ENCODE peak calls at places on chromosome 19, in five cellular contexts. One of them, this sample, is unnamed.

GRCh38 chr19:41531438-41532311 is 44.3 kb upstream of the CEACAM21 start:
- DNase-seq in heart right ventricle: peak; percentile 69
- DNase-seq in heart left ventricle: peak; percentile 88
- DNase-seq in lung: peak; percentile 88
- DNase-seq in NT2/D1: no peak
- DNase-seq in this sample: peak; percentile 93

GRCh38 chr19:2754659-2755447 is 15.0 kb upstream of the SLC39A3 start:
- DNase-seq in heart right ventricle: no peak
- DNase-seq in heart left ventricle: no peak
- DNase-seq in lung: no peak
- DNase-seq in NT2/D1: no peak
- DNase-seq in this sample: no peak

GRCh38 chr19:33524024-33524664 is 2.6 kb upstream of the PEPD start:
- DNase-seq in heart right ventricle: no peak
- DNase-seq in heart left ventricle: peak; percentile 15
- DNase-seq in lung: no peak
- DNase-seq in NT2/D1: no peak
- DNase-seq in this sample: no peak

GRCh38 chr19:33916792-33917191 is 120.1 kb downstream of the KCTD15 start:
- DNase-seq in heart right ventricle: no peak
- DNase-seq in heart left ventricle: no peak
- DNase-seq in lung: no peak
- DNase-seq in NT2/D1: no peak
- DNase-seq in this sample: no peak

GRCh38 chr19:41362143-41362847 is 1.7 kb downstream of the B9D2 start:
- DNase-seq in heart right ventricle: no peak
- DNase-seq in heart left ventricle: no peak
- DNase-seq in lung: no peak
- DNase-seq in NT2/D1: no peak
- DNase-seq in this sample: no peak

GRCh38 chr19:41705393-41706174 is 2.8 kb upstream of the CEACAM5 start:
- DNase-seq in heart right ventricle: no peak
- DNase-seq in heart left ventricle: no peak
- DNase-seq in lung: no peak
- DNase-seq in NT2/D1: no peak
- DNase-seq in this sample: no peak

GRCh38 chr19:15432018-15432494 is 13.3 kb upstream of the AKAP8L start:
- DNase-seq in heart right ventricle: no peak
- DNase-seq in heart left ventricle: peak; percentile 35
- DNase-seq in lung: no peak
- DNase-seq in NT2/D1: no peak
- DNase-seq in this sample: no peak

GRCh38 chr19:16928916-16929315 is 40.1 kb downstream of the F2RL3 start:
- DNase-seq in heart right ventricle: no peak
- DNase-seq in heart left ventricle: no peak
- DNase-seq in lung: no peak
- DNase-seq in NT2/D1: no peak
- DNase-seq in this sample: no peak

GRCh38 chr19:43720936-43721335 is 5.1 kb downstream of the IRGC start:
- DNase-seq in heart right ventricle: no peak
- DNase-seq in heart left ventricle: no peak
- DNase-seq in lung: no peak
- DNase-seq in NT2/D1: no peak
- DNase-seq in this sample: no peak

GRCh38 chr19:33055718-33056117 is 9.0 kb downstream of the RHPN2 start:
- DNase-seq in heart right ventricle: no peak
- DNase-seq in heart left ventricle: no peak
- DNase-seq in lung: no peak
- DNase-seq in NT2/D1: no peak
- DNase-seq in this sample: no peak

GRCh38 chr19:21482863-21483276 is 22.5 kb upstream of the ZNF429 start:
- DNase-seq in heart right ventricle: peak; percentile 68
- DNase-seq in heart left ventricle: peak; percentile 62
- DNase-seq in lung: peak; percentile 59
- DNase-seq in NT2/D1: peak; percentile 38
- DNase-seq in this sample: no peak

GRCh38 chr19:12495002-12495802 is 10.6 kb upstream of the ZNF709 start:
- DNase-seq in heart right ventricle: peak; percentile 93
- DNase-seq in heart left ventricle: peak; percentile 97
- DNase-seq in lung: peak; percentile 94
- DNase-seq in NT2/D1: peak; percentile 93
- DNase-seq in this sample: peak; percentile 97

GRCh38 chr19:6890421-6890913 is 3.1 kb downstream of the ADGRE1 start:
- DNase-seq in heart right ventricle: no peak
- DNase-seq in heart left ventricle: no peak
- DNase-seq in lung: no peak
- DNase-seq in NT2/D1: no peak
- DNase-seq in this sample: no peak

GRCh38 chr19:14450168-14450874 is 17.2 kb downstream of the PKN1 start:
- DNase-seq in heart right ventricle: peak; percentile 35
- DNase-seq in heart left ventricle: no peak
- DNase-seq in lung: no peak
- DNase-seq in NT2/D1: peak; percentile 87
- DNase-seq in this sample: no peak

GRCh38 chr19:18649371-18650047 is 12.7 kb downstream of the KLHL26 start:
- DNase-seq in heart right ventricle: peak; percentile 82
- DNase-seq in heart left ventricle: peak; percentile 92
- DNase-seq in lung: peak; percentile 45
- DNase-seq in NT2/D1: no peak
- DNase-seq in this sample: no peak

GRCh38 chr19:41811036-41811435 is 14.6 kb downstream of the CEACAM3 start:
- DNase-seq in heart right ventricle: no peak
- DNase-seq in heart left ventricle: peak; percentile 45
- DNase-seq in lung: no peak
- DNase-seq in NT2/D1: no peak
- DNase-seq in this sample: no peak

GRCh38 chr19:19410553-19411550 is 5.4 kb downstream of the GATAD2A start:
- DNase-seq in heart right ventricle: no peak
- DNase-seq in heart left ventricle: no peak
- DNase-seq in lung: no peak
- DNase-seq in NT2/D1: no peak
- DNase-seq in this sample: no peak

GRCh38 chr19:574658-575526 is 2.5 kb downstream of the BSG start:
- DNase-seq in heart right ventricle: peak; percentile 69
- DNase-seq in heart left ventricle: peak; percentile 82
- DNase-seq in lung: no peak
- DNase-seq in NT2/D1: no peak
- DNase-seq in this sample: no peak

GRCh38 chr19:3057275-3057714 is 5.0 kb downstream of the TLE5 start:
- DNase-seq in heart right ventricle: peak; percentile 91
- DNase-seq in heart left ventricle: peak; percentile 93
- DNase-seq in lung: peak; percentile 87
- DNase-seq in NT2/D1: no peak
- DNase-seq in this sample: no peak

GRCh38 chr19:16587031-16588023 is 15.1 kb upstream of the SLC35E1 start:
- DNase-seq in heart right ventricle: no peak
- DNase-seq in heart left ventricle: no peak
- DNase-seq in lung: peak; percentile 44
- DNase-seq in NT2/D1: no peak
- DNase-seq in this sample: no peak

GRCh38 chr19:42284066-42284501 is 15.0 kb downstream of the CIC start:
- DNase-seq in heart right ventricle: peak; percentile 86
- DNase-seq in heart left ventricle: peak; percentile 89
- DNase-seq in lung: peak; percentile 82
- DNase-seq in NT2/D1: no peak
- DNase-seq in this sample: no peak

GRCh38 chr19:12867120-12868099 is 13.8 kb downstream of the DNASE2 start:
- DNase-seq in heart right ventricle: peak; percentile 55
- DNase-seq in heart left ventricle: peak; percentile 39
- DNase-seq in lung: no peak
- DNase-seq in NT2/D1: peak; percentile 79
- DNase-seq in this sample: no peak

GRCh38 chr19:48726573-48726972 is 7.0 kb upstream of the MAMSTR start:
- DNase-seq in heart right ventricle: no peak
- DNase-seq in heart left ventricle: no peak
- DNase-seq in lung: no peak
- DNase-seq in NT2/D1: no peak
- DNase-seq in this sample: no peak

GRCh38 chr19:16036397-16036925 is 39.8 kb upstream of the TPM4 start:
- DNase-seq in heart right ventricle: no peak
- DNase-seq in heart left ventricle: no peak
- DNase-seq in lung: no peak
- DNase-seq in NT2/D1: no peak
- DNase-seq in this sample: no peak

GRCh38 chr19:17948967-17949930 is 16.4 kb downstream of the CCDC124 start:
- DNase-seq in heart right ventricle: no peak
- DNase-seq in heart left ventricle: no peak
- DNase-seq in lung: no peak
- DNase-seq in NT2/D1: no peak
- DNase-seq in this sample: no peak

GRCh38 chr19:12756150-12756883 is 4.7 kb downstream of the BEST2 start:
- DNase-seq in heart right ventricle: no peak
- DNase-seq in heart left ventricle: no peak
- DNase-seq in lung: no peak
- DNase-seq in NT2/D1: no peak
- DNase-seq in this sample: no peak

GRCh38 chr19:16660763-16661479 is at the start of gene TMEM38A:
- DNase-seq in heart right ventricle: peak; percentile 72
- DNase-seq in heart left ventricle: peak; percentile 72
- DNase-seq in lung: peak; percentile 43
- DNase-seq in NT2/D1: no peak
- DNase-seq in this sample: no peak

GRCh38 chr19:46602392-46603194 is 1.5 kb downstream of the CALM3 start:
- DNase-seq in heart right ventricle: no peak
- DNase-seq in heart left ventricle: no peak
- DNase-seq in lung: no peak
- DNase-seq in NT2/D1: no peak
- DNase-seq in this sample: no peak

GRCh38 chr19:1591421-1592022 is 1.1 kb downstream of the MBD3 start:
- DNase-seq in heart right ventricle: no peak
- DNase-seq in heart left ventricle: no peak
- DNase-seq in lung: no peak
- DNase-seq in NT2/D1: no peak
- DNase-seq in this sample: no peak

DNA sequence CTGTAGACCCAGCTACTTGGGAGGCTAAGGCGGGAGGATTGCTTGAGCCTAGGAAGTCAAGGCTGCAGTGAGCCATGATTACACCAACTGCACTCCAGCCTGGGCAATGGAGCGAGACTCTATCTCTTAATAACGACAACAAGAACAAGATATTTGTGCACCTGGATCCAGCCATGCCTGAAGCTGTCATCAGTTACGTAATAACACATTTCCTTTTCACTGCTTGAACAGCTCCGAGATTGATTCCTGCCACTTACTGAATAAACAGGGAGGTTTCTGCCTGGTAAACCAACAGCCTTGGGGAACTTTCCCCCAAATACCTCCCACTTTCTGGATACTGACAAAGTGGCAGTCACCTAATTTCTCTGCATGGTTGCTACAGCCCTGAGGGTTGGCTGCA is 5.4 kb downstream of the KANK2 start:
- DNase-seq in heart right ventricle: no peak
- DNase-seq in heart left ventricle: no peak
- DNase-seq in lung: no peak
- DNase-seq in NT2/D1: no peak
- DNase-seq in this sample: no peak
- H3K4me1 ChIP-seq in heart right ventricle: peaks cover 93% of the 10 kb centered on the region
- H3K4me1 ChIP-seq in heart left ventricle: peaks cover 93% of the 10 kb centered on the region
- H3K4me1 ChIP-seq in lung: peaks cover 23% of the 10 kb centered on the region
- H3K4me1 ChIP-seq in NT2/D1: peaks cover 16% of the 10 kb centered on the region
- H3K4me1 ChIP-seq in this sample: peaks cover 97% of the 10 kb centered on the region

GRCh38 chr19:54561840-54562239 is 11.8 kb upstream of the LILRA2 start:
- DNase-seq in heart right ventricle: no peak
- DNase-seq in heart left ventricle: no peak
- DNase-seq in lung: no peak
- DNase-seq in NT2/D1: no peak
- DNase-seq in this sample: peak; percentile 42
- H3K4me3 ChIP-seq in heart right ventricle: no peak overlapping the region
- H3K4me3 ChIP-seq in heart left ventricle: no peak overlapping the region
- H3K4me3 ChIP-seq in lung: no peak overlapping the region
- H3K4me3 ChIP-seq in NT2/D1: no peak overlapping the region
- H3K4me3 ChIP-seq in this sample: no peak overlapping the region

DNA sequence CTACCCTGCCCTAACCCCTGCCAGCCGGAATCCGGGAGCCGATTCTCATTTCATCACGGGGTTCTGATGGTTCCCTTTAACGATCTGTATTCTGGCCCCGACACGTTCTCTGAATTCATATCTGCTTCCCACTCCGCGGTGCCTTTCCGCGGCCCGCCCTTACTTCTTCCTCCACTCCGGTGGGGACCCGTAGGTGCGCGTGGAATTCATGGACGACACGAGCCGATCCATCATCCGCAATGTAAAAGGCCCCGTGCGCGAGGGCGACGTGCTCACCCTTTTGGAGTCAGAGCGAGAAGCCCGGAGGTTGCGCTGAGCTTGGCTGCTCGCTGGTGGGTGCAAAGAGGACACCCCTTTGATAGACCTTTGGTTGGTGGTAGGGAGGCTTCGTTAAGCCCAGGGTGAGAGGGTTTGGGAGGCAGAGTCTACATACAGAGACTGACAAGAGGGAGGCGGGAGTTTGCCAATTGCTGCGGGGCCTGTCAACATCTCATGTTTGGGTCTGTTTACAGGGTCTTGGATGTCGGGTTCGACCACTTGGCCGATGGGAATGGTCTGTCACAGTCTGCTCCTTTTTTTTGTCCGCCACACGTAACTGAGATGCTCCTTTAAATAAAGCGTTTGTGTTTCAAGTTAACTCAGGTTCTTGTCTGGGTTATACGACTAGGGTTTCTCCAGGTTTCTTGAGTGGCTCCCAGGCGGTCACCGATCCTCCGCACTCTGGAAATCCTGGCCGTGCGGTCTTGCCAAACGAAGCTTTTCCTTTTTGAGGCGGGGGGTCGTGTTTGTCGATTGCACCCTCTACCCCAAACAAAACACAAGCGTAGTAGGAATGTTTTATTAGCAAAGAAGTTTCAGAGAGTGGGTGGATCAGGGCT is 703 bp downstream of the RPS28 start:
- DNase-seq in heart right ventricle: no peak
- DNase-seq in heart left ventricle: no peak
- DNase-seq in lung: no peak
- DNase-seq in NT2/D1: no peak
- DNase-seq in this sample: no peak
- H3K4me1 ChIP-seq in heart right ventricle: peaks cover 49% of the 10 kb centered on the region
- H3K4me1 ChIP-seq in heart left ventricle: peaks cover 46% of the 10 kb centered on the region
- H3K4me1 ChIP-seq in lung: peaks cover 9% of the 10 kb centered on the region
- H3K4me1 ChIP-seq in NT2/D1: peaks cover 9% of the 10 kb centered on the region
- H3K4me1 ChIP-seq in this sample: peaks cover 50% of the 10 kb centered on the region

GRCh38 chr19:5829567-5830315 is 9.8 kb downstream of the FUT6 start:
- DNase-seq in heart right ventricle: no peak
- DNase-seq in heart left ventricle: no peak
- DNase-seq in lung: no peak
- DNase-seq in NT2/D1: no peak
- DNase-seq in this sample: no peak
- H3K4me3 ChIP-seq in heart right ventricle: peak overlapping the region; percentile 38
- H3K4me3 ChIP-seq in heart left ventricle: peak overlapping the region; percentile 42
- H3K4me3 ChIP-seq in lung: no peak overlapping the region
- H3K4me3 ChIP-seq in NT2/D1: peak overlapping the region; percentile 97
- H3K4me3 ChIP-seq in this sample: peak overlapping the region; percentile 56

GRCh38 chr19:35767288-35768081 is 7.9 kb upstream of the ARHGAP33 start:
- DNase-seq in heart right ventricle: no peak
- DNase-seq in heart left ventricle: no peak
- DNase-seq in lung: no peak
- DNase-seq in NT2/D1: no peak
- DNase-seq in this sample: no peak
- H3K4me1 ChIP-seq in heart right ventricle: no peaks in the 10 kb centered on the region
- H3K4me1 ChIP-seq in heart left ventricle: peaks cover 6% of the 10 kb centered on the region
- H3K4me1 ChIP-seq in lung: no peaks in the 10 kb centered on the region
- H3K4me1 ChIP-seq in NT2/D1: peaks cover 6% of the 10 kb centered on the region
- H3K4me1 ChIP-seq in this sample: no peaks in the 10 kb centered on the region